ENCODE peak calls at places on chromosomes 3 and 15, in seven cellular contexts. Y, W, D, E, R, Z and V are unnamed samples. For H3K27me3 and H3K36me3, the result is how much of the 10 kb centered on the place peaks cover.

GRCh38 chr3:42043116-42043796 is 47.9 kb upstream of the TRAK1 start:
- DNase-seq in W (no peak), D (peak), Z (peak), R (peak), E (no peak), Y (no peak), V (no peak)

GRCh38 chr15:89129123-89129815 is 41.0 kb downstream of the ABHD2 start:
- DNase-seq in D (peak), W (peak), Y (peak), Z (no peak), E (peak), R (peak), V (peak)

GRCh38 chr3:20552605-20553275 is 366.7 kb upstream of the SGO1 start:
- DNase-seq in W (no peak), Z (peak), E (no peak), R (no peak), D (no peak), Y (no peak), V (no peak)

GRCh38 chr3:31777887-31778286 is 203.2 kb downstream of the OSBPL10 start:
- DNase-seq in Y (no peak), E (no peak), Z (no peak), D (no peak), W (no peak), R (no peak), V (no peak)

GRCh38 chr15:75349851-75350588 is 3.2 kb downstream of the NEIL1 start:
- DNase-seq in W (peak), Z (no peak), D (no peak), R (no peak), Y (no peak), E (peak), V (peak)

GRCh38 chr15:71664622-71665021 is 145.7 kb upstream of the NR2E3 start:
- DNase-seq in Z (no peak), Y (no peak), R (no peak), E (no peak), W (no peak), D (no peak), V (no peak)

GRCh38 chr3:142501004-142501926 is 53.4 kb upstream of the XRN1 start:
- DNase-seq in E (no peak), W (no peak), R (no peak), Y (no peak), D (peak), Z (no peak), V (no peak)

GRCh38 chr3:23949784-23950183 is 4.7 kb downstream of the NR1D2 start:
- DNase-seq in Z (no peak), W (no peak), E (no peak), Y (no peak), R (no peak), D (no peak), V (no peak)

GRCh38 chr15:55795031-55795430 is 52.1 kb upstream of the PRTG start:
- DNase-seq in Y (no peak), E (no peak), D (no peak), Z (no peak), R (no peak), W (no peak), V (no peak)

GRCh38 chr3:186452517-186452916 is 90.5 kb upstream of the DGKG start:
- DNase-seq in Z (no peak), W (no peak), Y (no peak), D (peak), E (no peak), R (peak), V (no peak)

GRCh38 chr3:155230382-155230781 is 63.1 kb downstream of the STRIT1 start:
- DNase-seq in Y (no peak), W (no peak), Z (no peak), D (peak), E (no peak), R (no peak), V (no peak)

GRCh38 chr3:152574461-152575079 is 260.4 kb upstream of the P2RY1 start:
- DNase-seq in W (no peak), E (no peak), Y (peak), Z (no peak), D (peak), R (peak), V (no peak)

GRCh38 chr3:15903164-15903563 is 105.4 kb upstream of the ANKRD28 start:
- DNase-seq in D (peak), W (no peak), Z (peak), Y (no peak), E (no peak), R (no peak), V (no peak)

GRCh38 chr15:60865507-60865906 is 363.6 kb downstream of the RORA start:
- DNase-seq in W (no peak), Z (no peak), E (no peak), R (no peak), Y (no peak), D (peak), V (no peak)

GRCh38 chr3:11245827-11246662 is 26.2 kb upstream of the ATG7 start:
- DNase-seq in D (no peak), Z (no peak), E (no peak), W (no peak), R (peak), Y (no peak), V (no peak)

GRCh38 chr3:109897734-109898133 is 560.4 kb upstream of the DPPA4 start:
- DNase-seq in R (no peak), D (peak), Z (no peak), Y (no peak), E (no peak), W (no peak), V (no peak)

GRCh38 chr3:141537866-141538265 is 51.0 kb downstream of the RASA2 start:
- DNase-seq in D (no peak), W (no peak), R (no peak), Z (no peak), Y (no peak), E (no peak), V (no peak)

GRCh38 chr3:15974647-15975046 is 176.9 kb upstream of the ANKRD28 start:
- DNase-seq in R (peak), Y (peak), W (no peak), D (no peak), E (no peak), Z (no peak), V (no peak)

GRCh38 chr3:119420196-119420595 is 43.2 kb downstream of the TMEM39A start:
- DNase-seq in E (no peak), Z (no peak), D (no peak), R (peak), W (no peak), Y (no peak), V (no peak)

GRCh38 chr3:71629289-71630252 is 46.0 kb upstream of the FOXP1 start:
- DNase-seq in D (peak), W (no peak), Y (no peak), Z (peak), R (peak), E (no peak), V (no peak)

GRCh38 chr3:114356084-114357009 is 62.5 kb downstream of the TIGIT start:
- DNase-seq in W (no peak), R (peak), E (no peak), Z (no peak), Y (no peak), D (no peak), V (no peak)

GRCh38 chr3:32236377-32236776 is 2.1 kb upstream of the CMTM8 start:
- DNase-seq in W (no peak), R (no peak), D (no peak), E (no peak), Y (no peak), Z (no peak), V (no peak)

GRCh38 chr3:145776782-145777408 is 384.1 kb downstream of the PLOD2 start:
- DNase-seq in Y (peak), Z (no peak), W (no peak), E (no peak), R (peak), D (peak), V (no peak)

GRCh38 chr3:144770813-144771400 is 799.3 kb downstream of the DIPK2A start:
- DNase-seq in D (peak), Z (no peak), R (peak), Y (no peak), E (no peak), W (no peak), V (no peak)
- H3K27ac ChIP-seq in D (no peak), Z (no peak), R (no peak), Y (no peak), E (no peak), W (no peak), V (no peak)

GRCh38 chr3:14336414-14337285 is 65.8 kb upstream of the SLC6A6 start:
- DNase-seq in Y (no peak), W (peak), R (no peak), D (no peak), Z (no peak), E (no peak), V (no peak)
- H3K27me3 ChIP-seq in Y (under half), W (under half), R (under half), D (under half), Z (under half), E (under half), V (under half)

GRCh38 chr3:183015185-183015584 is 34.8 kb upstream of the DCUN1D1 start:
- DNase-seq in R (no peak), D (no peak), Y (no peak), W (no peak), E (no peak), Z (no peak), V (no peak)

GRCh38 chr3:183008799-183009198 is 28.5 kb upstream of the DCUN1D1 start:
- DNase-seq in W (no peak), Z (no peak), Y (no peak), D (peak), E (no peak), R (no peak), V (no peak)

GRCh38 chr3:183013074-183013473 is 32.7 kb upstream of the DCUN1D1 start:
- DNase-seq in E (no peak), Z (no peak), R (no peak), Y (no peak), D (no peak), W (no peak), V (no peak)

GRCh38 chr3:183018416-183019192 is 38.3 kb upstream of the DCUN1D1 start:
- DNase-seq in D (no peak), Y (peak), R (no peak), E (no peak), W (no peak), Z (no peak), V (no peak)

DNA sequence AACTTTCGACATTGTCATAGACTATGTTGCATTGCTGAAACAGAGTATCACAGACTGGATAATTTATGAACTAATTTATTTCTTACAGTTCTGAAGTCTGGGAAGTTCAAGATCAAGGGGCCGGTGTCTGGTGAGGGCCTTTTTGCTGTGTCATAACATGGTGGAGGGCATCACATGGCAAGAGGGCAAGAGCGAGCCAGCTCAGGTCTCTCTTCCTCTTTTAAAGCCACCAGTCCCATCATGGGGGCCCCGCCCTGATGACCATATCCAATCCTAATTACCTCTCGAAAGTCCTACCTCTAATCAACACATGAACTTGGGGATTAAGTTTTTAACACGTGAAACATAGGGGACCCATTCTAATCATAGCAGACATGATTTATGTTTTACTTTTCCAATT is 33.5 kb upstream of the DCUN1D1 start:
- DNase-seq in Z (no peak), E (no peak), D (no peak), Y (no peak), W (peak), R (no peak), V (no peak)
- H3K36me3 ChIP-seq in Z (under half), E (under half), D (under half), Y (under half), W (under half), R (under half), V (under half)

GRCh38 chr3:9914559-9915251 is 2.2 kb upstream of the IL17RC start:
- DNase-seq in E (no peak), D (no peak), R (no peak), Z (no peak), Y (no peak), W (peak), V (no peak)
- H3K27ac ChIP-seq in E (no peak), D (no peak), R (no peak), Z (peak), Y (no peak), W (peak), V (no peak)

DNA sequence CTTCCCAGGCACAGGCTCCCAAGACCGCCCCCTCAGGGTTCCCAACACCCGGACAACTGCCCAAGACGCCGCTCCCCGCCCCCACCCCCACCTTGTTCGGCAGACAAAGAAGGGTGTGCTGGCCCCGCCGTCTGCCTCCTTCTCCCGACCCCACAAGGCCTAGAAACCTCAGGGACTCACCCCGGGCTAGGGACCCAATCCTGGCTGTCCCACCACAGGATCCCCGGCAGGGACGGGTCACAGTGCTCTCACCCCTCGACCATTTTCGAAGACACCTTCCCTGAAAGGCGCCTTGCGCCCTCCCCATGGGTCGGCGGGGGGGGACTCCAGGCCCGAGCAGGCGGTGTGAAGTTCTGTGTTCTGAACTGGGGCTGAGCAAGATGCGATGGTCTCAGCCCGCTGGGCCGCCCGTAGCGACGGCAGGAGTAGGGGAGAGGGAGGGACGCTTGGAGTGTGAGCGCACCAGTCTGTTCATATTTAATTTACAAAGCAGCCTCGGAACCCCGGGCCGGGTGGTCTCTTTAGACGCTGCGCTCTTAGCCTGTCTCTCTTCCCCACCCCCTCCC is 1.5 kb upstream of the ISLR2 start:
- DNase-seq in E (no peak), R (no peak), Y (no peak), D (no peak), W (peak), Z (no peak), V (no peak)
- H3K27me3 ChIP-seq in E (under half), R (under half), Y (half or more), D (half or more), W (half or more), Z (under half), V (under half)